ENCODE peak calls at places on chromosomes 6 and 20, in nine cellular contexts. D, R, I, N, X, H, M, V and Z are unnamed samples.

GRCh38 chr6:111804627-111805235 is 68.5 kb downstream of the FYN start:
- DNase-seq in D (no peak), R (no peak), I (no peak), N (no peak), X (peak), H (peak), M (no peak), V (no peak), Z (peak)

GRCh38 chr6:83314693-83315092 is 116.2 kb downstream of the ME1 start:
- DNase-seq in D (no peak), R (no peak), I (no peak), N (no peak), X (no peak), H (no peak), M (no peak), V (no peak), Z (no peak)

GRCh38 chr6:113901482-113901881 is 44.3 kb downstream of the MARCKS start:
- DNase-seq in D (no peak), R (no peak), I (no peak), N (no peak), X (no peak), H (no peak), M (no peak), V (no peak), Z (no peak)

GRCh38 chr6:152462716-152463115 is 174.4 kb downstream of the SYNE1 start:
- DNase-seq in D (peak), R (no peak), I (no peak), N (no peak), X (no peak), H (no peak), M (no peak), V (no peak), Z (no peak)

GRCh38 chr20:22678678-22679077 is 94.3 kb upstream of the FOXA2 start:
- DNase-seq in D (no peak), R (no peak), I (no peak), N (no peak), X (no peak), H (no peak), M (no peak), V (no peak), Z (no peak)

GRCh38 chr6:93343476-93343875 is 75.9 kb downstream of the EPHA7 start:
- DNase-seq in D (no peak), R (no peak), I (no peak), N (no peak), X (no peak), H (no peak), M (no peak), V (no peak), Z (no peak)

GRCh38 chr6:34486106-34486740 is 20.3 kb downstream of the PACSIN1 start:
- DNase-seq in D (no peak), R (no peak), I (no peak), N (no peak), X (no peak), H (peak), M (no peak), V (no peak), Z (no peak)

GRCh38 chr6:134724653-134725340 is 225.1 kb downstream of the ALDH8A1 start:
- DNase-seq in D (no peak), R (no peak), I (no peak), N (no peak), X (no peak), H (no peak), M (no peak), V (no peak), Z (no peak)

GRCh38 chr6:64505312-64505711 is 869.7 kb downstream of the PHF3 start:
- DNase-seq in D (peak), R (no peak), I (no peak), N (peak), X (peak), H (no peak), M (no peak), V (no peak), Z (no peak)

GRCh38 chr20:62835931-62836861 is 19.3 kb downstream of the COL9A3 start:
- DNase-seq in D (no peak), R (no peak), I (no peak), N (no peak), X (no peak), H (no peak), M (no peak), V (no peak), Z (no peak)

GRCh38 chr6:159700970-159701369 is 7.9 kb upstream of the SOD2 start:
- DNase-seq in D (peak), R (no peak), I (no peak), N (no peak), X (no peak), H (no peak), M (no peak), V (no peak), Z (no peak)

GRCh38 chr6:166720859-166721258 is 93.8 kb upstream of the RPS6KA2 start:
- DNase-seq in D (no peak), R (no peak), I (no peak), N (no peak), X (no peak), H (no peak), M (no peak), V (no peak), Z (no peak)

GRCh38 chr6:67248077-67248476 is 1387.0 kb upstream of the ADGRB3 start:
- DNase-seq in D (peak), R (no peak), I (no peak), N (no peak), X (no peak), H (no peak), M (no peak), V (no peak), Z (no peak)

GRCh38 chr6:43846556-43846955 is 76.5 kb downstream of the VEGFA start:
- DNase-seq in D (no peak), R (no peak), I (no peak), N (no peak), X (no peak), H (no peak), M (no peak), V (no peak), Z (no peak)

GRCh38 chr20:25553819-25554296 is 31.5 kb downstream of the NINL start:
- DNase-seq in D (no peak), R (peak), I (no peak), N (peak), X (no peak), H (no peak), M (peak), V (no peak), Z (no peak)

GRCh38 chr6:101294051-101294638 is 99.4 kb upstream of the GRIK2 start:
- DNase-seq in D (no peak), R (no peak), I (no peak), N (no peak), X (no peak), H (no peak), M (no peak), V (no peak), Z (no peak)

GRCh38 chr6:127160484-127160883 is 42.0 kb downstream of the RSPO3 start:
- DNase-seq in D (no peak), R (no peak), I (no peak), N (no peak), X (no peak), H (no peak), M (no peak), V (no peak), Z (no peak)

GRCh38 chr6:127164555-127164954 is 46.1 kb downstream of the RSPO3 start:
- DNase-seq in D (no peak), R (no peak), I (no peak), N (no peak), X (no peak), H (no peak), M (no peak), V (no peak), Z (no peak)

GRCh38 chr6:127164009-127164408 is 45.5 kb downstream of the RSPO3 start:
- DNase-seq in D (no peak), R (no peak), I (no peak), N (no peak), X (no peak), H (no peak), M (no peak), V (no peak), Z (no peak)

GRCh38 chr6:127162808-127163207 is 44.3 kb downstream of the RSPO3 start:
- DNase-seq in D (no peak), R (no peak), I (no peak), N (no peak), X (no peak), H (no peak), M (no peak), V (no peak), Z (no peak)
- TF ChIP-seq CTCF in D (no peak), R (no peak), I (no peak), N (no peak), X (no peak), H (no peak), M (no peak), V (no peak), Z (no peak)

GRCh38 chr20:51958636-51959542 is 156.6 kb upstream of the SALL4 start:
- DNase-seq in D (no peak), R (peak), I (no peak), N (no peak), X (no peak), H (no peak), M (no peak), V (no peak), Z (no peak)

GRCh38 chr20:51958099-51958498 is 155.8 kb upstream of the SALL4 start:
- DNase-seq in D (no peak), R (no peak), I (no peak), N (no peak), X (no peak), H (no peak), M (no peak), V (no peak), Z (no peak)

GRCh38 chr20:51966296-51966971 is 164.1 kb upstream of the SALL4 start:
- DNase-seq in D (no peak), R (peak), I (peak), N (peak), X (peak), H (no peak), M (peak), V (peak), Z (no peak)

GRCh38 chr20:51960004-51960403 is 157.7 kb upstream of the SALL4 start:
- DNase-seq in D (no peak), R (no peak), I (no peak), N (no peak), X (no peak), H (no peak), M (no peak), V (no peak), Z (no peak)

GRCh38 chr20:51961964-51962761 is 159.8 kb upstream of the SALL4 start:
- DNase-seq in D (no peak), R (no peak), I (no peak), N (no peak), X (no peak), H (no peak), M (no peak), V (no peak), Z (no peak)
- TF ChIP-seq CTCF in D (no peak), R (no peak), I (no peak), N (no peak), X (no peak), H (no peak), M (no peak), V (no peak), Z (no peak)

DNA sequence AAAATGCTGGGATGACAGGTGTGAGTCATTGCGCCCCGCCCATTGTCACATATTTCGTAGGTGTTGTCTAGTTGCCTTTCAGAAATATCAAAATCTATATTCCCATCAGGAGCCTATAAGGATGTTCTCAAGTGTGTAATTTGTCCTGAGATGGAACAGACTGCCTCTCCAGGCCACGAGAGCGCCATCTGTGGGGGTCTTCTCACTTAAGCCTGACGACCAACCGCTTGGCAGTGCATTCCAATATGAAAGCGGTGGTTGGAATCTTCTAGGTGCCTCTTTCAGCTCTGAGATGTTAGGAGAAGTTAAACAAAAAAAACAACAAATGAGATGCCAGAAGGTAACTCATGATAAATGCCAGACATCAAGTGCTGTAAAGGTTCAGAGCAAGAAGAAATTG is 488.5 kb downstream of the QKI start:
- DNase-seq in D (no peak), R (no peak), I (no peak), N (no peak), X (no peak), H (no peak), M (no peak), V (no peak), Z (no peak)
- TF ChIP-seq CTCF in D (no peak), R (no peak), I (no peak), N (no peak), X (no peak), H (no peak), M (no peak), V (no peak), Z (no peak)

GRCh38 chr6:42199106-42199981 is 4.6 kb upstream of the GUCA1B start:
- DNase-seq in D (no peak), R (peak), I (no peak), N (no peak), X (no peak), H (no peak), M (no peak), V (no peak), Z (no peak)
- TF ChIP-seq CTCF in D (no peak), R (no peak), I (no peak), N (no peak), X (no peak), H (no peak), M (no peak), V (no peak), Z (no peak)

DNA sequence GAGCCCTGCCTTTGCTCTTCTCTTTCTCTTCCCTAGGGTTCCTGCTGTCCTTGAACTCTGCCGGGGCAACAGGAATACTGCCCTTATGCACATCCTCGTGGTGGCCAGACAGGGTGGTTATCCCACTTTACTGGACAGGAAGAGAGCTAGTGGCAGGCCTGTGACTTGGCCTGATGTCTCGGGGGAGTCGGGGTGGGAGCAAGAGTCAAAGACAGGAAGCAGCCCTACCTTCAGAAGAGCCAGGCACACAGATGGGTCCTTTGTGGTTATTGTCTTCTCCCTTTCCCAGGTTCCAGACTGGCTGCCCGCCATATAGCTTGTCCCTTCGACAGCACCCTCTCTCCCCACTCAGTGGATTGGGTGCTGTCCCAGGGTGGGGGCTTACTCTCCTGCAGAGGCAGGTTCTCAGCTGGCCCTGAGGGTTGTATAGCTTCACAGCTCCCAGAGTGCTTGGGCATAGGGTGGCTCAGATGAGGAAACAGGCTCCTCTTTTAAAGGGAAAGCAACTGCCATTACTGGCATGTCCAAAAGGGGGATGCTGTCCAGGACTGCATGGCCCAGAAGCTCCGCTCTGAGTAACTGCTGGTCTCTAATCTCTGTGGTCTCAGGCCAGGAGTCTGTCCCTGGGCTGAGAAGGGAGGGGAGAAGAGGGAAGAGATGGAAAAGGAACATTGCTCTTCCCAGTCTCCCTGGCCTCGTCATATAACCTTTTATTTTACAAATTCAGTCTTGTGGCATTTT is 17.3 kb downstream of the PLCG1 start:
- DNase-seq in D (peak), R (no peak), I (no peak), N (no peak), X (no peak), H (no peak), M (no peak), V (no peak), Z (no peak)
- TF ChIP-seq CTCF in D (no peak), R (no peak), I (no peak), N (no peak), X (no peak), H (no peak), M (no peak), V (no peak), Z (no peak)